ENCODE peak calls at places on chromosomes 2 and 18, in nine cellular contexts. L is mammary epithelial cell; S is left ventricle myocardium inferior; Z is substantia nigra; Y is colonic mucosa; X is CD4-positive, alpha-beta T cell; M is astrocyte; K is A549; Q is CD8-positive, alpha-beta T cell. N is an unnamed sample.
A peak's percentile ranks its signal among the peaks of the same experiment; 100 is the strongest.

GRCh38 chr18:61616111-61616610 is 276.6 kb downstream of the RNF152 start:
- DNase-seq in L (no peak), S (no peak), Z (no peak), Y (no peak), X (no peak), M (no peak), K (no peak), Q (no peak), N (no peak)

GRCh38 chr2:227185616-227186015 is 21.2 kb downstream of the COL4A3 start:
- DNase-seq in L (no peak), S (no peak), Z (no peak), Y (no peak), X (no peak), M (no peak), K (no peak), Q (no peak), N (no peak)

GRCh38 chr2:25618676-25619075 is 54.7 kb downstream of the DTNB start:
- DNase-seq in L (peak; percentile 93), S (no peak), Z (no peak), Y (no peak), X (no peak), M (peak; percentile 87), K (peak; percentile 21), Q (no peak), N (no peak)

GRCh38 chr2:131543385-131543891 is 15.8 kb downstream of the CCDC74A start:
- DNase-seq in L (no peak), S (no peak), Z (no peak), Y (no peak), X (no peak), M (no peak), K (no peak), Q (no peak), N (no peak)

GRCh38 chr2:190352668-190353536 is 9.5 kb downstream of the INPP1 start:
- DNase-seq in L (peak; percentile 91), S (no peak), Z (peak; percentile 23), Y (no peak), X (no peak), M (peak; percentile 55), K (no peak), Q (no peak), N (no peak)

GRCh38 chr2:33047939-33048338 is 101.2 kb downstream of the LTBP1 start:
- DNase-seq in L (peak; percentile 17), S (no peak), Z (no peak), Y (no peak), X (no peak), M (peak; percentile 75), K (no peak), Q (no peak), N (no peak)

GRCh38 chr2:69915050-69915945 is at the start of gene MXD1:
- DNase-seq in L (peak; percentile 16), S (peak; percentile 23), Z (no peak), Y (peak; percentile 39), X (no peak), M (no peak), K (no peak), Q (peak; percentile 8), N (peak; percentile 59)

GRCh38 chr2:45709137-45709536 is 57.7 kb downstream of the PRKCE start:
- DNase-seq in L (no peak), S (peak; percentile 53), Z (no peak), Y (no peak), X (no peak), M (no peak), K (no peak), Q (no peak), N (no peak)

GRCh38 chr2:222862068-222862914 is 1.5 kb downstream of the ACSL3 start:
- DNase-seq in L (peak; percentile 45), S (no peak), Z (peak; percentile 27), Y (peak; percentile 52), X (no peak), M (no peak), K (no peak), Q (no peak), N (no peak)

GRCh38 chr18:27844416-27844792 is 332.5 kb downstream of the CDH2 start:
- DNase-seq in L (peak; percentile 45), S (no peak), Z (no peak), Y (no peak), X (no peak), M (peak; percentile 88), K (no peak), Q (no peak), N (no peak)

GRCh38 chr2:214960677-214961076 is 151.2 kb upstream of the BARD1 start:
- DNase-seq in L (peak; percentile 0), S (no peak), Z (no peak), Y (no peak), X (no peak), M (no peak), K (no peak), Q (no peak), N (no peak)

GRCh38 chr2:203740741-203741363 is 34.4 kb downstream of the CD28 start:
- DNase-seq in L (peak; percentile 73), S (no peak), Z (no peak), Y (no peak), X (no peak), M (peak; percentile 73), K (no peak), Q (peak; percentile 42), N (no peak)

GRCh38 chr2:193837368-193837767 is 1642.6 kb upstream of the TMEFF2 start:
- DNase-seq in L (peak; percentile 62), S (no peak), Z (no peak), Y (no peak), X (no peak), M (peak; percentile 38), K (no peak), Q (no peak), N (no peak)

GRCh38 chr2:203730076-203730729 is 23.8 kb downstream of the CD28 start:
- DNase-seq in L (peak; percentile 26), S (no peak), Z (no peak), Y (no peak), X (no peak), M (peak; percentile 22), K (no peak), Q (no peak), N (no peak)

GRCh38 chr18:6504605-6505510 is 90.1 kb upstream of the L3MBTL4 start:
- DNase-seq in L (no peak), S (no peak), Z (no peak), Y (no peak), X (no peak), M (no peak), K (no peak), Q (no peak), N (no peak)

GRCh38 chr2:141259683-141260082 is 871.1 kb downstream of the LRP1B start:
- DNase-seq in L (no peak), S (no peak), Z (no peak), Y (no peak), X (no peak), M (no peak), K (no peak), Q (no peak), N (no peak)

GRCh38 chr2:17815466-17816184 is 635 bp upstream of the MSGN1 start:
- DNase-seq in L (peak; percentile 80), S (no peak), Z (no peak), Y (no peak), X (no peak), M (no peak), K (no peak), Q (no peak), N (no peak)

GRCh38 chr18:46109386-46109785 is 5.2 kb downstream of the HAUS1 start:
- DNase-seq in L (no peak), S (no peak), Z (no peak), Y (no peak), X (no peak), M (no peak), K (no peak), Q (no peak), N (no peak)

GRCh38 chr18:12906119-12906518 is 22.1 kb upstream of the PTPN2 start:
- DNase-seq in L (no peak), S (no peak), Z (no peak), Y (no peak), X (no peak), M (no peak), K (no peak), Q (no peak), N (no peak)

DNA sequence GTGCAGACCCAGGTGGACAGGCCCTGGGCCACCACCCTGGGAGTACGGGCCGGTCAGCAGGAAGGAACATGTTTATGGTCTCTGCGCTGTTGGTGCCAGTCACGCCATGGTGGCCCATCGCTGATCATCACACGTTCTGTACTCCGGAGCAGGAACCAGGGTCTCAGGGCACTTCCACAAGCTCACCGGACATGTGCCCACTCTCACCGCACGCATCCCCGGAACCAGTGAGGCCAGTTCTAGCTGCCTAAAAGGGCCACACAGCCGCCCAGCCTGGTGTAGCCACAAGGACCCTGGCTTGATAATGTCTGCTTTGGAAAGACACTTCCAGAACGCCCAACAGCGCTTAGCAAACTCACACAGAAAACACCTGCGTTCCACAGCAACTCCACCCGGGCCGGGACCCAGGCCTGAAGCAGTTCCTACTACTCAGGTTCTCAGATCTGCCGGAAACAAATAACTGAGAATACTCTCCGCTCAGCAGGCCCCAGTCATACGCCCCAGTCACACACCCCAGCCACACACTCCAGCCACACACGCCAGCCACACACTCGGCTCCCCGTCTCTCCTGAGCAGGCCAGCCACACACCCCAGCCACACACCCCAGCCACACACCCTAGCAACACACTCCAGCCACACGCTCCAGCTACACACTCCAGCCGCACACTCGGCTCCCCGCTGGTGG is 123.3 kb downstream of the HDAC4 start:
- DNase-seq in L (no peak), S (no peak), Z (no peak), Y (peak; percentile 17), X (no peak), M (no peak), K (no peak), Q (peak; percentile 6), N (no peak)
- H3K27ac ChIP-seq in L (no peak overlapping the region), S (no peak overlapping the region), Z (no peak overlapping the region), Y (no peak overlapping the region), X (no peak overlapping the region), M (no peak overlapping the region), K (peak overlapping the region; percentile 97), Q (no peak overlapping the region), N (no peak overlapping the region)

GRCh38 chr18:74185860-74186259 is 37.5 kb downstream of the TIMM21 start:
- DNase-seq in L (no peak), S (no peak), Z (no peak), Y (no peak), X (no peak), M (no peak), K (no peak), Q (no peak), N (no peak)
- H3K27ac ChIP-seq in L (no peak overlapping the region), S (no peak overlapping the region), Z (no peak overlapping the region), Y (no peak overlapping the region), X (no peak overlapping the region), M (no peak overlapping the region), K (no peak overlapping the region), Q (no peak overlapping the region), N (no peak overlapping the region)

DNA sequence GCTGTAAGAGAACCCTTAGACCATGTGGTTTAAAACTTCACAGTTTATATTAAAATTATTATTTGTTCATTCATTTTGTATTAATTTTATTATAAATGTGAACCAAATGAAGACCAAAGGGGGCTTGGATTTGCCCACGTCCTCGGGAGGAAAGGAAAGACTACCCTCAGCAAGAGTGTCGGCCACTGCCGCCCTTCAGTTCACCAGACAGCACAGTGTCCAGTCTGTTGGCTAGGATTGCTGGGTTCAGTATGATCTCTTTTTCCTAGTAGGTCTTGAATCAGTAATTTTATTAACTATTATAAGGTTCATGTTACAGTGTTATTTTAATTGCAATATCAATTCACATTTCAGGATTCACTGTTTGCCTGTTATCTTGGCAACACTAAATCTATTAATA is 78.2 kb upstream of the CHRNA1 start:
- DNase-seq in L (no peak), S (no peak), Z (no peak), Y (no peak), X (no peak), M (no peak), K (no peak), Q (no peak), N (no peak)
- H3K27ac ChIP-seq in L (no peak overlapping the region), S (no peak overlapping the region), Z (no peak overlapping the region), Y (no peak overlapping the region), X (no peak overlapping the region), M (no peak overlapping the region), K (no peak overlapping the region), Q (no peak overlapping the region), N (no peak overlapping the region)

GRCh38 chr2:9771101-9771449 is 72.2 kb upstream of the TAF1B start:
- DNase-seq in L (no peak), S (no peak), Z (no peak), Y (no peak), X (no peak), M (no peak), K (no peak), Q (no peak), N (no peak)
- H3K27ac ChIP-seq in L (no peak overlapping the region), S (peak overlapping the region; percentile 78), Z (peak overlapping the region; percentile 13), Y (no peak overlapping the region), X (no peak overlapping the region), M (peak overlapping the region; percentile 7), K (peak overlapping the region; percentile 54), Q (no peak overlapping the region), N (peak overlapping the region; percentile 57)

N was measured in lower lobe of right lung.